ENCODE peak calls at places on chromosomes 2 and 18, in five cellular contexts. O is right cardiac atrium, T is adrenal gland, N is esophagus squamous epithelium, Y is sigmoid colon. Z is an unnamed sample.

GRCh38 chr2:223641062-223641461 is 38.9 kb upstream of the SCG2 start:
- DNase-seq in O (no peak), T (no peak), N (no peak), Y (no peak), Z (peak; percentile 51)

GRCh38 chr18:42414756-42415454 is 459.9 kb downstream of the PIK3C3 start:
- DNase-seq in O (no peak), T (peak; percentile 47), N (no peak), Y (no peak), Z (no peak)

GRCh38 chr2:240889601-240890560 is 6.1 kb downstream of the MAB21L4 start:
- DNase-seq in O (peak; percentile 35), T (no peak), N (no peak), Y (no peak), Z (no peak)

GRCh38 chr2:176096986-176097819 is 2.4 kb upstream of the HOXD12 start:
- DNase-seq in O (peak; percentile 78), T (peak; percentile 77), N (no peak), Y (peak; percentile 92), Z (peak; percentile 73)

GRCh38 chr2:217705461-217705860 is 297.3 kb downstream of the TNS1 start:
- DNase-seq in O (no peak), T (no peak), N (no peak), Y (no peak), Z (no peak)

GRCh38 chr18:22057908-22058527 is 111.4 kb upstream of the GATA6 start:
- DNase-seq in O (no peak), T (peak; percentile 39), N (no peak), Y (no peak), Z (no peak)

GRCh38 chr2:43877782-43878464 is 39.2 kb downstream of the ABCG8 start:
- DNase-seq in O (peak; percentile 81), T (peak; percentile 78), N (no peak), Y (no peak), Z (peak; percentile 76)

GRCh38 chr2:202221873-202222272 is 16.5 kb downstream of the SUMO1 start:
- DNase-seq in O (no peak), T (no peak), N (no peak), Y (no peak), Z (no peak)

GRCh38 chr2:225401001-225401400 is 1.5 kb downstream of the NYAP2 start:
- DNase-seq in O (no peak), T (no peak), N (no peak), Y (no peak), Z (no peak)

GRCh38 chr18:61546598-61546997 is 213.4 kb downstream of the CDH20 start:
- DNase-seq in O (no peak), T (peak; percentile 46), N (no peak), Y (no peak), Z (no peak)

GRCh38 chr2:85254540-85255261 is 73.1 kb downstream of the TGOLN2 start:
- DNase-seq in O (no peak), T (no peak), N (no peak), Y (no peak), Z (no peak)

GRCh38 chr2:85255813-85256581 is 71.8 kb downstream of the TGOLN2 start:
- DNase-seq in O (peak; percentile 78), T (no peak), N (no peak), Y (no peak), Z (no peak)

GRCh38 chr2:85257359-85258193 is 70.2 kb downstream of the TGOLN2 start:
- DNase-seq in O (peak; percentile 61), T (no peak), N (no peak), Y (no peak), Z (no peak)

GRCh38 chr2:85253890-85254289 is 73.9 kb downstream of the TGOLN2 start:
- DNase-seq in O (no peak), T (no peak), N (no peak), Y (no peak), Z (no peak)

GRCh38 chr2:85255456-85255812 is 72.4 kb downstream of the TGOLN2 start:
- DNase-seq in O (no peak), T (no peak), N (no peak), Y (no peak), Z (peak; percentile 57)
- H3K4me1 ChIP-seq in O (peaks cover 47% of the 10 kb centered on the region), T (peaks cover 35% of the 10 kb centered on the region), N (peaks cover 12% of the 10 kb centered on the region), Y (peaks cover 47% of the 10 kb centered on the region), Z (peaks cover 4% of the 10 kb centered on the region)

DNA sequence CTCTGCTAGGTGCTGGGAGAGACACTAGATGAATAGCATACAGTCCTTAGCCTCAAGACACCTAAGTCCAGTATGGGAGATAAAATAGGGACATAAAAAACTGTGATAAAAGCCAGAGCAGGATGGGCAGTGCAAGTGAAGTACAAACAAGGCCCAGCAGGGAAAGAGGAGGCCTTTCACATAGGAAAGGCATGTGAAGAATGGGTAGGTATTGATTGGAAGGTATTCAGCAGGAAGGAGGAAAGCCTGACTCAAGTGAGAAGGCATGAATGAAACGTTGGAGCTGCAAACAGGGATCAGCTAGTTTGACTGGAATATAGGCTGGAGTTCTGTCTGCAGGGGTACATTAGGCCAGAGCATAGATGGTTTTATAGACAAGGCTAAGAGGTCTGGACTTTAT is 11.0 kb upstream of the CXCR4 start:
- DNase-seq in O (no peak), T (no peak), N (no peak), Y (no peak), Z (no peak)
- H3K4me1 ChIP-seq in O (no peaks in the 10 kb centered on the region), T (no peaks in the 10 kb centered on the region), N (no peaks in the 10 kb centered on the region), Y (peaks cover 14% of the 10 kb centered on the region), Z (no peaks in the 10 kb centered on the region)

DNA sequence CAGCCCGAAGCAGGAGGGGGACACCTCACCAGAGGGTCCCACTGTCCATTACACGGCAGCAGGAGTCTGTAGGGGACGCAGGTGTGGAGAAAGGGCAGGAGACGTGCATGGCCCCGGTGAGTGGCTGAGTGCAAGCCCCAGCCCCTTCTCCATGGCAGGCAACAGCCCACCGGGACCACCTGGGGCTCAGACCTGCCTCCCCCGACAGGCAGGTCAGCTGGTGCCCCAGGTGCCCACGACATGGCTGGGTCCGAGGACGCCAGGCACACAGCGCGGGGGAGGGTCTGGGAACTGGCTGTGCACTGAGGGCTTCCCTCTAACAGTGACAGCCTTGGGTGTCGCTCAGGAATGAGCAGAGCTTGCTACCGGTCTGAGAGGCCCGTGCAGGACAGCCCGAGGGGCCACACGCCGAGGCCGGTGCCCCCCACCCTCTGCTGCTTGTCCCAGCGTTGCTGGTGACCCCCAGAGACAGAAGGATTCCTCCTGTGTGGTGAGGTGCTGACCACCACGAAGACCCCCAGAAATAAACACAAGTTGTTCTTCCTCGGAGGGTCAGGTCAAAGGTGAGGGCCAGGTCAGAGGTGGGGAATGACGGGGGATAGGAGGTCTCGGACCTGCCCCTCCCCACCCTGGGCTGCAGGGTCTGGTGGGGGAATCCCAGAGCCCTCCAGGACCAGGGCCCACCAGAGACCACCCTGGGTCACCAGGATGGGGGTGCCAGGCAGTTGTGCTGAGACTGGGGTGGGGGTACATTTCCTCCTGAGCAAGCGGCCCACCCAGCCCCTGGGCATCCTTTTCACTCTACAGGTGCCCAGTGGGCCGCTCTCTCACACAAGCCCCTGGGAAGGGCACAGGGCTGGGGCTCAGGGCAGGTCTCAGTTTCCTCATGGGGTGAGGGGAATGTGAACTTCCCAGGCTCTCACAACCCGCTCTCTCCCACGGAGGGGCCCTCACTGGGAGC is 50.6 kb downstream of the SLC66A2 start:
- DNase-seq in O (peak; percentile 26), T (no peak), N (no peak), Y (peak; percentile 48), Z (no peak)
- H3K4me1 ChIP-seq in O (no peaks in the 10 kb centered on the region), T (no peaks in the 10 kb centered on the region), N (no peaks in the 10 kb centered on the region), Y (no peaks in the 10 kb centered on the region), Z (no peaks in the 10 kb centered on the region)

DNA sequence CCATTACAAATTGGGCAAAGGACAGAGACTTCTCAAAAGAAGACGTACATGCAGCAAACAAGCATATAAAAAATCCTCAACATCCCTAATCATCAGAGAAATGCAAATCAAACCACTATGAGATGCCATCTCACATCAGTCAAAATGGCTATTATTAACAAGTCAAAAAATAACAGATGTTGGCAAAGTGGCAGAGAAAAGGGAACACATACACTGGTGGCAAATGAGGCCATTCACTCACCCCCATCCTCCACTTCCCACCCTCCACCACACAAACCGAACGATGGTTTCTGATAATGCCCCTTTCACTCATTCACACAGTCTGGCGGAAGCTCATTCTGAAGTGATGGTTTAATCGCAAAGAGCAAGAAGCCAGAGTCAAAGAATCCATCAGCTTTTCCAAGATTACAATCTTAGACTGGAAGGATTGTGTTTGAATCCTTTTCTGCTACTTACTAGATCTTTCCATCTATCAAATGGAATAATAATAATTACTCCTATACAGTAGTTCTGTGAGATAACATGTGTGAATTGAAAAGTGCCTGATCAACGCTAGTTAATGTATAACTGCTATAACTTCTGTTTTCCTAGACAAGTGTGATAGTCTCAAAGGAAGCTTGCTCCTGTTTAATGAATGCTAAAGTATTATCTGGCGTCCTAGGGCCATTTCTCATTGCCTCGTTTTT is 16.9 kb upstream of the CD28 start:
- DNase-seq in O (no peak), T (no peak), N (no peak), Y (no peak), Z (no peak)
- H3K4me1 ChIP-seq in O (peaks cover 13% of the 10 kb centered on the region), T (peaks cover 60% of the 10 kb centered on the region), N (no peaks in the 10 kb centered on the region), Y (no peaks in the 10 kb centered on the region), Z (no peaks in the 10 kb centered on the region)

GRCh38 chr18:23207994-23208393 is 72.7 kb downstream of the CABLES1 start:
- DNase-seq in O (no peak), T (no peak), N (no peak), Y (no peak), Z (no peak)

GRCh38 chr18:23209796-23210195 is 74.5 kb downstream of the CABLES1 start:
- DNase-seq in O (no peak), T (no peak), N (no peak), Y (no peak), Z (no peak)

GRCh38 chr18:23209031-23209430 is 73.7 kb downstream of the CABLES1 start:
- DNase-seq in O (no peak), T (no peak), N (no peak), Y (no peak), Z (no peak)

GRCh38 chr18:23207191-23207955 is 72.1 kb downstream of the CABLES1 start:
- DNase-seq in O (no peak), T (no peak), N (no peak), Y (no peak), Z (no peak)

GRCh38 chr18:23208600-23208999 is 73.3 kb downstream of the CABLES1 start:
- DNase-seq in O (no peak), T (no peak), N (no peak), Y (no peak), Z (no peak)
- H3K4me1 ChIP-seq in O (peaks cover 2% of the 10 kb centered on the region), T (no peaks in the 10 kb centered on the region), N (peaks cover 4% of the 10 kb centered on the region), Y (no peaks in the 10 kb centered on the region), Z (no peaks in the 10 kb centered on the region)

GRCh38 chr2:54589038-54589339 is 132.9 kb downstream of the SPTBN1 start:
- DNase-seq in O (no peak), T (no peak), N (no peak), Y (no peak), Z (no peak)
- H3K4me1 ChIP-seq in O (peaks cover 22% of the 10 kb centered on the region), T (peaks cover 79% of the 10 kb centered on the region), N (peaks cover 12% of the 10 kb centered on the region), Y (peaks cover 31% of the 10 kb centered on the region), Z (peaks cover 26% of the 10 kb centered on the region)

GRCh38 chr2:164780611-164781167 is 60.9 kb downstream of the COBLL1 start:
- DNase-seq in O (no peak), T (no peak), N (no peak), Y (no peak), Z (no peak)

GRCh38 chr2:164784376-164784775 is 57.2 kb downstream of the COBLL1 start:
- DNase-seq in O (no peak), T (no peak), N (no peak), Y (no peak), Z (no peak)

GRCh38 chr2:164779383-164780057 is 62.1 kb downstream of the COBLL1 start:
- DNase-seq in O (no peak), T (no peak), N (no peak), Y (no peak), Z (no peak)

GRCh38 chr2:164781394-164781793 is 60.2 kb downstream of the COBLL1 start:
- DNase-seq in O (no peak), T (no peak), N (no peak), Y (no peak), Z (no peak)

GRCh38 chr2:164782323-164782722 is 59.3 kb downstream of the COBLL1 start:
- DNase-seq in O (no peak), T (no peak), N (no peak), Y (no peak), Z (no peak)
- H3K4me1 ChIP-seq in O (peaks cover 3% of the 10 kb centered on the region), T (peaks cover 57% of the 10 kb centered on the region), N (peaks cover 4% of the 10 kb centered on the region), Y (peaks cover 51% of the 10 kb centered on the region), Z (no peaks in the 10 kb centered on the region)

Z was measured in BE2C.